ENCODE peak calls at places on chromosomes 4 and X, in nine cellular contexts. P, S, E, D, C, J, Y, U and K are unnamed samples.
A peak's percentile ranks its signal among the peaks of the same experiment; 100 is the strongest.

GRCh38 chr4:90503677-90504076 is 376.5 kb downstream of the CCSER1 start:
- DNase-seq in E (no peak), U (no peak), P (no peak), Y (no peak), J (no peak), C (no peak), S (no peak), D (no peak), K (no peak)

GRCh38 chrX:24149346-24150050 is at the start of gene ZFX:
- DNase-seq in S (no peak), J (peak; percentile 70), U (peak; percentile 74), D (peak; percentile 63), E (peak; percentile 95), C (peak; percentile 74), Y (peak; percentile 69), P (peak; percentile 79), K (peak; percentile 63)

GRCh38 chr4:71461422-71461821 is 122.6 kb downstream of the SLC4A4 start:
- DNase-seq in C (no peak), E (no peak), U (no peak), Y (no peak), S (no peak), D (no peak), P (no peak), J (no peak), K (no peak)

GRCh38 chrX:4240541-4241194 is 527.2 kb upstream of the PRKX start:
- DNase-seq in E (no peak), J (no peak), S (no peak), P (no peak), U (no peak), C (no peak), D (no peak), Y (no peak), K (no peak)

GRCh38 chr4:185101354-185101890 is 41.6 kb upstream of the SLC25A4 start:
- DNase-seq in P (no peak), E (no peak), J (no peak), Y (no peak), U (no peak), D (no peak), C (no peak), S (no peak), K (no peak)

GRCh38 chr4:5043579-5043978 is 7.7 kb upstream of the STK32B start:
- DNase-seq in P (no peak), Y (no peak), U (no peak), J (no peak), C (no peak), E (no peak), D (no peak), S (no peak), K (no peak)

GRCh38 chr4:95190751-95191436 is 357.9 kb downstream of the UNC5C start:
- DNase-seq in S (no peak), E (no peak), C (peak; percentile 32), D (no peak), Y (no peak), P (no peak), J (no peak), U (no peak), K (peak; percentile 23)

GRCh38 chr4:3225946-3226345 is 23.0 kb upstream of the MSANTD1 start:
- DNase-seq in P (no peak), J (no peak), D (no peak), U (no peak), C (no peak), Y (no peak), S (no peak), E (peak; percentile 63), K (peak; percentile 42)

GRCh38 chr4:126604273-126604867 is 1028.4 kb upstream of the INTU start:
- DNase-seq in U (peak; percentile 65), P (no peak), Y (no peak), C (no peak), D (peak; percentile 61), S (peak; percentile 1), E (no peak), J (no peak), K (peak; percentile 56)

GRCh38 chr4:62531731-62532130 is 1331.6 kb downstream of the ADGRL3 start:
- DNase-seq in S (no peak), P (no peak), U (no peak), E (no peak), Y (no peak), D (no peak), C (no peak), J (no peak), K (no peak)

GRCh38 chr4:1600211-1600780 is 83.8 kb downstream of the FAM53A start:
- DNase-seq in E (peak; percentile 47), P (peak; percentile 11), D (no peak), S (no peak), U (no peak), J (no peak), Y (no peak), C (no peak), K (no peak)

GRCh38 chr4:113094802-113095201 is 45.3 kb downstream of the ANK2 start:
- DNase-seq in S (peak; percentile 8), P (no peak), J (no peak), E (no peak), U (peak; percentile 40), C (no peak), Y (no peak), D (no peak), K (peak; percentile 26)
- TF ChIP-seq CTCF in S (peak; percentile 65), P (no peak), J (no peak), E (peak; percentile 45), U (peak; percentile 76), C (peak; percentile 24), Y (no peak), D (peak; percentile 39), K (peak; percentile 63)

DNA sequence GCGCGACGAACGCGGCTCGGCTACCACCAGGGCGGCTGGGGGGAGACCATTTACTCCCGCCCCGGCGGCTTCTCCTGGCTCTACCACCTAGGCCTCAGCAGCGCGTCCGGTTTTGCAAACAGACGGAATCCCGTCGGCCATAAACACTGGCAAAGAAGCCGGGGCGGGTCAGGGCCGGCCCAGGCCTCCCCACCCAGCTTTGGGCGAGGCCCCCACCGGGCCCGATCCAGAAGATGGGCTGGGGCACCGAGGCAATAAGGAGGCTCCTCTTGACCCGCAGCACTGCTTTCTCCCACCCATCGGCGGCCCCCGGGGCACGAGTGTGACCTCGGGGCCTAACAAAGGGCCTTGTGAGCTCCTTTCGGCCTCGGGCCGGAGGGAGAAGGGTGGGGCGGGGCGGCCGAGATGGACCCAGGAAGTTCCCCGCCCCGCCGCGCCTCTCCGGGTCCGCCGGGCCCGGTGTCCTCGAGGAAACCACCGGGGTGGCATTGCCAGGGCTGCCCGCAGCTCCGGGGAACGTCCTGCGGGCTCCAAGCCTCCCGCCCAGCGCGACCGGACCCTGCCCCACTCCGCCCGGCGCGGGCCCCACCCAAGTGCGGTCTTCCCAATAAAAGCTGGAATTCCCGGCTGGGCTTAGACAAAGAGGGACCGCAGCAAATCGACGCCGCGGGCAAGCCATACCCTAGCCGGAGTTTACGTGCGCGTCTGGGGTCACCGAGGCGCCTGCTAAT is 5.9 kb downstream of the BCOR start:
- DNase-seq in U (no peak), J (no peak), D (no peak), Y (no peak), S (no peak), E (peak; percentile 68), P (peak; percentile 77), C (no peak), K (no peak)
- H3K4me3 ChIP-seq in U (no peak overlapping the region), J (no peak overlapping the region), D (no peak overlapping the region), Y (no peak overlapping the region), S (no peak overlapping the region), E (no peak overlapping the region), P (no peak overlapping the region), C (no peak overlapping the region), K (peak overlapping the region; percentile 3)

DNA sequence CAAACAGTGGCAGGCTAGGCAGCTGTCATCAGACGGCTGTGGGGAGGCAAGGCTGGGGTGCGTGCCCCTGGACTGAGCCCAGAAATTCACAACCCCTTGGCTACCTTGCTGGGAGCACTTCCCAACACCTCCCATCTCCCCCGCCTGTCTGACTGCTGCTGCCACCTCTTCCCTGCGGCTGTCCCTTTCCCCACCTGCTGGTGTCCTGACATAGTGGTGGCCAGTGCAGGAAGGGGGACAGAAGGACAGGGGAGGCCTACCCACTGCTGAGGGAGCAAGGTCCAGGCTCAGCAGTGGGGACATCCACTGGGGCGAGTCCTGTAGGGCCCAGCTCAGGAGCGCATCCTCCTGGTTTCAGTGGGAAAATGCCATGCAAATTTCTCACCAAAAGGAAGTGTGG is 3.4 kb downstream of the ABCD1 start:
- DNase-seq in J (no peak), C (no peak), U (no peak), E (peak; percentile 51), S (no peak), D (no peak), Y (no peak), P (no peak), K (no peak)
- TF ChIP-seq CTCF in J (no peak), C (no peak), U (no peak), E (no peak), S (no peak), D (no peak), Y (no peak), P (no peak), K (no peak)

GRCh38 chr4:123851521-123851920 is 454.9 kb downstream of the SPRY1 start:
- DNase-seq in S (no peak), C (no peak), Y (no peak), U (no peak), J (no peak), E (no peak), P (no peak), D (no peak), K (no peak)

GRCh38 chr4:123853651-123854050 is 457.1 kb downstream of the SPRY1 start:
- DNase-seq in Y (no peak), S (no peak), C (no peak), P (no peak), D (no peak), J (no peak), E (no peak), U (no peak), K (no peak)

GRCh38 chr4:123862812-123863211 is 466.2 kb downstream of the SPRY1 start:
- DNase-seq in S (no peak), P (no peak), Y (no peak), J (no peak), U (no peak), E (no peak), C (no peak), D (no peak), K (no peak)

GRCh38 chr4:123858465-123858864 is 461.9 kb downstream of the SPRY1 start:
- DNase-seq in J (no peak), Y (no peak), P (no peak), D (no peak), C (no peak), U (no peak), S (no peak), E (no peak), K (no peak)

GRCh38 chr4:123856689-123857545 is 460.3 kb downstream of the SPRY1 start:
- DNase-seq in Y (no peak), J (no peak), S (peak; percentile 3), D (peak; percentile 62), P (peak; percentile 35), U (peak; percentile 51), E (peak; percentile 62), C (no peak), K (peak; percentile 50)
- H3K4me3 ChIP-seq in Y (no peak overlapping the region), J (no peak overlapping the region), S (no peak overlapping the region), D (no peak overlapping the region), P (no peak overlapping the region), U (no peak overlapping the region), E (no peak overlapping the region), C (no peak overlapping the region), K (no peak overlapping the region)